ENCODE peak calls at places on chromosome 11, in ten cellular contexts. R, K, I, Y, N, P, L, O, F and E are unnamed samples.

GRCh38 chr11:108654994-108655631 is 9.8 kb upstream of the DDX10 start:
- DNase-seq in P (peak), N (no peak), I (no peak), F (peak), R (peak), Y (no peak), K (peak), L (peak), O (no peak), E (no peak)

GRCh38 chr11:111983187-111983986 is 41.8 kb upstream of the DLAT start:
- DNase-seq in K (no peak), N (no peak), Y (no peak), F (peak), P (no peak), O (no peak), L (no peak), I (no peak), R (no peak), E (no peak)

GRCh38 chr11:103378931-103379330 is 269.7 kb downstream of the DYNC2H1 start:
- DNase-seq in O (no peak), Y (no peak), P (peak), F (no peak), K (no peak), N (no peak), I (no peak), L (no peak), R (no peak), E (no peak)

GRCh38 chr11:74307409-74307808 is 4.0 kb downstream of the P4HA3 start:
- DNase-seq in P (no peak), K (no peak), O (no peak), I (no peak), Y (no peak), L (no peak), N (no peak), F (no peak), R (no peak), E (no peak)

GRCh38 chr11:46342237-46342636 is 5.0 kb upstream of the DGKZ start:
- DNase-seq in F (no peak), I (no peak), K (no peak), P (no peak), N (no peak), Y (peak), R (no peak), L (no peak), O (no peak), E (no peak)

GRCh38 chr11:130653838-130654601 is 205.6 kb downstream of the ADAMTS15 start:
- DNase-seq in R (no peak), O (no peak), L (peak), N (peak), K (no peak), F (no peak), I (no peak), Y (peak), P (peak), E (no peak)

GRCh38 chr11:117731689-117732290 is 65.2 kb downstream of the DSCAML1 start:
- DNase-seq in N (no peak), K (no peak), F (no peak), R (no peak), P (no peak), Y (no peak), O (no peak), L (no peak), I (no peak), E (no peak)

GRCh38 chr11:64842851-64843841 is 1.3 kb downstream of the CDC42BPG start:
- DNase-seq in P (no peak), I (no peak), N (no peak), K (no peak), R (no peak), O (no peak), F (peak), L (no peak), Y (no peak), E (no peak)

GRCh38 chr11:112999518-112999917 is 38.3 kb downstream of the NCAM1 start:
- DNase-seq in N (no peak), R (no peak), K (no peak), Y (no peak), L (no peak), F (peak), O (no peak), I (no peak), P (no peak), E (no peak)

GRCh38 chr11:74932169-74932568 is 16.7 kb downstream of the XRRA1 start:
- DNase-seq in Y (no peak), R (no peak), N (no peak), P (no peak), K (peak), I (no peak), L (no peak), O (no peak), F (no peak), E (no peak)

GRCh38 chr11:64113462-64113780 is 52.5 kb downstream of the MACROD1 start:
- DNase-seq in I (no peak), L (no peak), N (no peak), R (no peak), Y (no peak), K (no peak), P (no peak), F (no peak), O (no peak), E (no peak)

GRCh38 chr11:10454902-10455631 is at the start of gene AMPD3:
- DNase-seq in R (no peak), F (peak), Y (no peak), I (no peak), N (peak), P (peak), L (peak), K (peak), O (no peak), E (peak)

GRCh38 chr11:35953081-35953480 is 9.2 kb downstream of the LDLRAD3 start:
- DNase-seq in P (no peak), L (no peak), F (no peak), Y (no peak), O (no peak), K (no peak), N (peak), R (no peak), I (no peak), E (no peak)

GRCh38 chr11:58494096-58494495 is 13.8 kb downstream of the OR5B21 start:
- DNase-seq in Y (no peak), F (no peak), R (no peak), L (no peak), N (no peak), K (no peak), I (no peak), P (no peak), O (no peak), E (no peak)